ENCODE peak calls at places on chromosomes 1 and 21, in seven cellular contexts. J is psoas muscle; W is right atrium auricular region; N is CD8-positive, alpha-beta memory T cell; V is CD4-positive, alpha-beta memory T cell; I is NT2/D1; B is tibial nerve. K is an unnamed sample.
A peak's percentile ranks its signal among the peaks of the same experiment; 100 is the strongest.

GRCh38 chr1:247822060-247822459 is 1.9 kb downstream of the OR14A16 start:
- DNase-seq in B (no peak), W (no peak), N (no peak), I (no peak), V (no peak), J (no peak), K (no peak)

GRCh38 chr1:194723067-194723466 is 1536.7 kb upstream of the B3GALT2 start:
- DNase-seq in J (no peak), N (no peak), I (no peak), B (no peak), V (no peak), W (no peak), K (no peak)

GRCh38 chr1:219567341-219567947 is 45.5 kb downstream of the ZC3H11B start:
- DNase-seq in I (no peak), B (no peak), J (no peak), N (no peak), W (no peak), V (no peak), K (no peak)

GRCh38 chr21:37642493-37642892 is 273.8 kb downstream of the KCNJ6 start:
- DNase-seq in W (no peak), J (no peak), I (peak; percentile 59), N (peak; percentile 51), V (peak; percentile 17), B (no peak), K (no peak)

GRCh38 chr1:44261475-44261853 is 48.2 kb downstream of the DMAP1 start:
- DNase-seq in B (no peak), J (no peak), W (no peak), I (peak; percentile 32), N (no peak), V (no peak), K (no peak)

GRCh38 chr21:39381009-39381408 is 32.1 kb upstream of the HMGN1 start:
- DNase-seq in N (no peak), B (no peak), V (no peak), I (no peak), J (no peak), W (no peak), K (no peak)

GRCh38 chr1:243723458-243724043 is 126.5 kb downstream of the AKT3 start:
- DNase-seq in N (no peak), J (no peak), B (no peak), V (no peak), I (no peak), W (no peak), K (no peak)

GRCh38 chr1:25757151-25757845 is 42.7 kb upstream of the SELENON start:
- DNase-seq in I (no peak), N (no peak), V (no peak), J (no peak), B (no peak), W (no peak), K (no peak)

GRCh38 chr1:185325413-185325812 is 8.4 kb upstream of the IVNS1ABP start:
- DNase-seq in B (no peak), W (no peak), N (no peak), V (no peak), J (no peak), I (no peak), K (no peak)

GRCh38 chr1:160841079-160841478 is 21.6 kb downstream of the CD244 start:
- DNase-seq in J (no peak), B (no peak), W (no peak), V (no peak), N (no peak), I (no peak), K (no peak)

GRCh38 chr1:207873055-207873890 is 37.7 kb downstream of the CD34 start:
- DNase-seq in I (no peak), N (peak; percentile 57), V (peak; percentile 35), J (peak; percentile 60), B (no peak), W (peak; percentile 71), K (peak; percentile 31)

GRCh38 chr1:9455487-9456237 is 83.6 kb upstream of the SLC25A33 start:
- DNase-seq in V (peak; percentile 56), J (peak; percentile 88), N (peak; percentile 67), B (peak; percentile 80), I (peak; percentile 52), W (no peak), K (peak; percentile 55)

GRCh38 chr1:64733576-64734288 is 11.1 kb upstream of the RAVER2 start:
- DNase-seq in J (no peak), N (no peak), W (no peak), I (no peak), B (no peak), V (no peak), K (no peak)

GRCh38 chr1:47424336-47424982 is 8.4 kb downstream of the FOXE3 start:
- DNase-seq in B (no peak), N (no peak), W (no peak), J (no peak), V (no peak), I (peak; percentile 87), K (no peak)

GRCh38 chr1:54037476-54037875 is 15.5 kb downstream of the TMEM59 start:
- DNase-seq in N (no peak), I (no peak), B (no peak), J (no peak), W (no peak), V (no peak), K (no peak)

GRCh38 chr1:190067592-190067991 is 410.1 kb downstream of the BRINP3 start:
- DNase-seq in I (no peak), B (no peak), W (no peak), N (no peak), V (no peak), J (no peak), K (no peak)

GRCh38 chr1:118223426-118223825 is 38.4 kb upstream of the SPAG17 start:
- DNase-seq in V (no peak), J (peak; percentile 49), N (no peak), B (no peak), W (no peak), I (peak; percentile 48), K (no peak)

GRCh38 chr1:206583461-206584264 is 28.6 kb downstream of the EIF2D start:
- DNase-seq in W (peak; percentile 87), I (peak; percentile 64), N (peak; percentile 86), J (peak; percentile 83), V (peak; percentile 84), B (peak; percentile 86), K (peak; percentile 80)

GRCh38 chr21:9755611-9756010 is 765.8 kb upstream of the TPTE start:
- DNase-seq in N (no peak), I (no peak), J (no peak), B (no peak), V (no peak), W (no peak), K (no peak)
- H3K9me3 ChIP-seq in N (no peaks in the 10 kb centered on the region), I (no peaks in the 10 kb centered on the region), J (peaks cover 3% of the 10 kb centered on the region), B (no peaks in the 10 kb centered on the region), V (peaks cover 3% of the 10 kb centered on the region), W (no peaks in the 10 kb centered on the region), K (peaks cover 5% of the 10 kb centered on the region)

DNA sequence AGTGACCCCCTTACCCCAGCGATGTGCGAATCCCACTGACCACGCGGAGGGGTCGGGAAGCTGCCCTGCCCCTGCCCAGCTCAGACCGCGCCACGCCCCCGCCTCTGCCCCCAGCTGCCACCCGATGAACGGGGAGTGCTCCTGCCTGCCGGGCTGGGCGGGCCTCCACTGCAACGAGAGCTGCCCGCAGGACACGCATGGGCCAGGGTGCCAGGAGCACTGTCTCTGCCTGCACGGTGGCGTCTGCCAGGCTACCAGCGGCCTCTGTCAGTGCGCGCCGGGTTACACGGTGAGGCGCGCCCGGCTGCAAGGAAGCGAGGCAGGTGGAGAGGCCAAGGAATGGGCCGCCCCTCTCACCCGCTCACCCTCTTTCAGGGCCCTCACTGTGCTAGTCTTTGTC is 11.9 kb upstream of the LRRC71 start:
- DNase-seq in V (no peak), I (no peak), N (no peak), B (no peak), W (no peak), J (peak; percentile 55), K (no peak)
- H3K27me3 ChIP-seq in V (peaks cover 4% of the 10 kb centered on the region), I (no peaks in the 10 kb centered on the region), N (no peaks in the 10 kb centered on the region), B (no peaks in the 10 kb centered on the region), W (no peaks in the 10 kb centered on the region), J (no peaks in the 10 kb centered on the region), K (no peaks in the 10 kb centered on the region)

DNA sequence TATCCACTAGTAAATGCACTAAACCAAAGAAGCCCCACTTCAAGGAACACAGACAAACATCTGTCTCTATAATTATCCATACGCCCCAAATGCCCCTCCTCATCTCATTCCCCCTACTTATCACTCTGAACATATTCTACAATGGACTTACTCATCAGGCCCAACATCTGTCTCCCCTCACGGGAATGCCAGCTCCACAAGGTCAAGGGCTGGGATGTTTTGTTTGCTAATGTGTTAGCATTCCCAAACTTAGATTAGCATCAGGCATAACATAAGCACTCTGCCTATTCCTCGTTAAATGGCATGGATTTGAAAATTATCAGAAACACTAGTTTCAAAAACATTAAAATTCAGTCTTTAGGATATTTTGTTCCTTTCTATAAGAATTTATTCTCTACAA is 279.4 kb downstream of the DSCAM start:
- DNase-seq in V (no peak), W (no peak), B (no peak), N (no peak), I (no peak), J (no peak), K (no peak)
- H3K9me3 ChIP-seq in V (no peaks in the 10 kb centered on the region), W (no peaks in the 10 kb centered on the region), B (no peaks in the 10 kb centered on the region), N (no peaks in the 10 kb centered on the region), I (no peaks in the 10 kb centered on the region), J (no peaks in the 10 kb centered on the region), K (no peaks in the 10 kb centered on the region)

GRCh38 chr1:3323021-3323790 is 131.3 kb upstream of the ARHGEF16 start:
- DNase-seq in B (no peak), I (no peak), N (no peak), V (no peak), W (no peak), J (no peak), K (no peak)
- H3K27me3 ChIP-seq in B (no peaks in the 10 kb centered on the region), I (no peaks in the 10 kb centered on the region), N (no peaks in the 10 kb centered on the region), V (no peaks in the 10 kb centered on the region), W (no peaks in the 10 kb centered on the region), J (no peaks in the 10 kb centered on the region), K (no peaks in the 10 kb centered on the region)

GRCh38 chr1:49544615-49545014 is 479.1 kb downstream of the AGBL4 start:
- DNase-seq in B (no peak), V (no peak), N (no peak), W (no peak), I (no peak), J (no peak), K (no peak)
- H3K9me3 ChIP-seq in B (no peaks in the 10 kb centered on the region), V (no peaks in the 10 kb centered on the region), N (no peaks in the 10 kb centered on the region), W (peaks cover 4% of the 10 kb centered on the region), I (peaks cover 16% of the 10 kb centered on the region), J (peaks cover 10% of the 10 kb centered on the region), K (no peaks in the 10 kb centered on the region)

GRCh38 chr1:15155760-15156743 is 2.5 kb downstream of the TMEM51 start:
- DNase-seq in W (no peak), J (no peak), I (no peak), B (no peak), V (no peak), N (no peak), K (no peak)

GRCh38 chr1:15154480-15155036 is 1.0 kb downstream of the TMEM51 start:
- DNase-seq in W (no peak), V (no peak), J (peak; percentile 54), I (no peak), B (no peak), N (no peak), K (no peak)

GRCh38 chr1:15156807-15157380 is 3.3 kb downstream of the TMEM51 start:
- DNase-seq in J (no peak), I (no peak), N (no peak), V (no peak), B (no peak), W (no peak), K (no peak)

GRCh38 chr1:15153842-15154479 is 414 bp downstream of the TMEM51 start:
- DNase-seq in W (no peak), N (no peak), J (peak; percentile 72), I (peak; percentile 11), B (no peak), V (no peak), K (no peak)

GRCh38 chr1:15155191-15155590 is 1.6 kb downstream of the TMEM51 start:
- DNase-seq in V (no peak), N (no peak), J (no peak), B (no peak), I (no peak), W (no peak), K (no peak)
- H3K27me3 ChIP-seq in V (peaks cover 12% of the 10 kb centered on the region), N (peaks cover 27% of the 10 kb centered on the region), J (no peaks in the 10 kb centered on the region), B (no peaks in the 10 kb centered on the region), I (peaks cover 6% of the 10 kb centered on the region), W (no peaks in the 10 kb centered on the region), K (peaks cover 5% of the 10 kb centered on the region)